ENCODE peak calls at places on chromosomes 3 and 15, in four cellular contexts. L is breast epithelium, F is cardiac fibroblast, X is body of pancreas. C is an unnamed sample.

GRCh38 chr15:33994005-33994615 is 25.8 kb downstream of the CHRM5 start:
- DNase-seq in L (no peak), F (peak), X (no peak), C (no peak)

GRCh38 chr3:24470277-24470676 is 24.4 kb downstream of the THRB start:
- DNase-seq in L (no peak), F (no peak), X (no peak), C (no peak)

GRCh38 chr3:129627350-129628168 is 21.1 kb upstream of the PLXND1 start:
- DNase-seq in L (no peak), F (peak), X (peak), C (peak)

GRCh38 chr3:13372126-13372525 is 48.0 kb downstream of the NUP210 start:
- DNase-seq in L (no peak), F (no peak), X (no peak), C (no peak)

GRCh38 chr3:102054543-102054942 is 205.2 kb downstream of the NFKBIZ start:
- DNase-seq in L (no peak), F (no peak), X (no peak), C (no peak)

GRCh38 chr15:38538328-38539007 is 26.1 kb downstream of the RASGRP1 start:
- DNase-seq in L (no peak), F (no peak), X (no peak), C (no peak)

GRCh38 chr3:7190094-7190493 is 329.2 kb downstream of the GRM7 start:
- DNase-seq in L (no peak), F (peak), X (no peak), C (no peak)

GRCh38 chr3:97689962-97690361 is 74.6 kb upstream of the ARL6 start:
- DNase-seq in L (no peak), F (no peak), X (no peak), C (no peak)

GRCh38 chr15:62649793-62650420 is 392.6 kb upstream of the TPM1 start:
- DNase-seq in L (no peak), F (peak), X (no peak), C (peak)

GRCh38 chr15:58568157-58568571 is 136.4 kb downstream of the LIPC start:
- DNase-seq in L (no peak), F (no peak), X (peak), C (no peak)

GRCh38 chr3:98805571-98805970 is 42.4 kb downstream of the ST3GAL6 start:
- DNase-seq in L (no peak), F (no peak), X (no peak), C (no peak)

GRCh38 chr3:15646924-15647511 is 45.5 kb downstream of the BTD start:
- DNase-seq in L (peak), F (peak), X (peak), C (peak)

GRCh38 chr15:33662014-33662413 is 306.3 kb upstream of the CHRM5 start:
- DNase-seq in L (no peak), F (no peak), X (no peak), C (no peak)

GRCh38 chr3:42819351-42819965 is 10.2 kb downstream of the ACKR2 start:
- DNase-seq in L (no peak), F (no peak), X (peak), C (no peak)

GRCh38 chr3:124318014-124318413 is 326.1 kb upstream of the ROPN1 start:
- DNase-seq in L (no peak), F (no peak), X (no peak), C (no peak)

GRCh38 chr3:157499342-157499963 is 3.8 kb downstream of the VEPH1 start:
- DNase-seq in L (peak), F (peak), X (peak), C (no peak)

GRCh38 chr15:84826369-84826823 is 9.2 kb downstream of the ALPK3 start:
- DNase-seq in L (no peak), F (peak), X (peak), C (no peak)

GRCh38 chr15:92683511-92683834 is 27.9 kb upstream of the FAM174B start:
- DNase-seq in L (no peak), F (peak), X (peak), C (no peak)

GRCh38 chr3:76638006-76638405 is 401.9 kb upstream of the ROBO2 start:
- DNase-seq in L (no peak), F (no peak), X (no peak), C (no peak)

GRCh38 chr3:51928438-51928837 is 13.3 kb downstream of the RRP9 start:
- DNase-seq in L (no peak), F (no peak), X (no peak), C (no peak)

GRCh38 chr3:136819784-136820640 is 1.1 kb downstream of the SLC35G2 start:
- DNase-seq in L (no peak), F (peak), X (peak), C (peak)

GRCh38 chr3:166127969-166128368 is 290.7 kb upstream of the BCHE start:
- DNase-seq in L (no peak), F (no peak), X (no peak), C (no peak)

GRCh38 chr3:66195347-66195783 is 25.4 kb upstream of the SLC25A26 start:
- DNase-seq in L (no peak), F (peak), X (peak), C (peak)

GRCh38 chr3:123773681-123774431 is 110.3 kb downstream of the MYLK start:
- DNase-seq in L (no peak), F (peak), X (no peak), C (peak)

GRCh38 chr15:90407871-90408317 is 19.9 kb downstream of the IQGAP1 start:
- DNase-seq in L (no peak), F (peak), X (no peak), C (peak)

GRCh38 chr3:16511561-16512434 is 1.7 kb downstream of the RFTN1 start:
- DNase-seq in L (no peak), F (peak), X (peak), C (peak)

GRCh38 chr3:35965908-35966307 is 326.6 kb downstream of the ARPP21 start:
- DNase-seq in L (no peak), F (peak), X (no peak), C (peak)

GRCh38 chr3:100590114-100590839 is 19.1 kb upstream of the ADGRG7 start:
- DNase-seq in L (no peak), F (peak), X (peak), C (peak)

GRCh38 chr15:77983708-77984445 is 93.6 kb downstream of the TBC1D2B start:
- DNase-seq in L (peak), F (no peak), X (no peak), C (no peak)

GRCh38 chr3:31917303-31917903 is 63.7 kb downstream of the OSBPL10 start:
- DNase-seq in L (no peak), F (peak), X (no peak), C (no peak)

GRCh38 chr3:105322570-105323273 is 44.0 kb upstream of the ALCAM start:
- DNase-seq in L (no peak), F (no peak), X (no peak), C (no peak)

GRCh38 chr3:87771338-87772059 is 287.3 kb downstream of the CGGBP1 start:
- DNase-seq in L (no peak), F (peak), X (peak), C (peak)

GRCh38 chr3:46078712-46079400 is 51.6 kb upstream of the XCR1 start:
- DNase-seq in L (peak), F (peak), X (peak), C (peak)
- H3K4me3 ChIP-seq in L (peak), F (no peak), X (no peak), C (no peak)

GRCh38 chr3:17743660-17743995 is 1.2 kb upstream of the TBC1D5 start:
- DNase-seq in L (no peak), F (no peak), X (no peak), C (no peak)
- H3K4me3 ChIP-seq in L (peak), F (no peak), X (no peak), C (no peak)

GRCh38 chr3:185820973-185821758 is 3.7 kb downstream of the IGF2BP2 start:
- DNase-seq in L (no peak), F (peak), X (no peak), C (peak)
- H3K4me3 ChIP-seq in L (no peak), F (peak), X (no peak), C (peak)

DNA sequence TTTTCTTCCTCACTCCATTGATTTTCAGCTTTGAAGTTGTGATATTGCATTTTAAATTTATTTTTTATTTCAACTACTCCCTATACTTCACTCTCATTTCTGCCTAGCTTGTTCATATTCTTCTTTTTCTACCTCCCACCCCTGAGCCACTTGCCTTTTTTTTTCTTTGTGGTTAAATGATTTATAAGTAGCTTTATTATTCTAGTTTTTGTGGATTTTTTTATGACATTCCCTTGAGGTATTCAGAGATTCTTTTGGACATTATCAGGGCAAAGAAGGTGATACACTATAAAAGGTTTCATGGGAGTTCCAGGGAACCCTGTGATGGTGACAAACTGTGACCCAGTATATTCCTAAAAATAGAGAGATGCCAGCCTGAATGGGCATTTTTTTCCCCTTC is 3.3 kb downstream of the C15orf61 start:
- DNase-seq in L (no peak), F (no peak), X (no peak), C (no peak)
- H3K4me3 ChIP-seq in L (no peak), F (no peak), X (no peak), C (no peak)

DNA sequence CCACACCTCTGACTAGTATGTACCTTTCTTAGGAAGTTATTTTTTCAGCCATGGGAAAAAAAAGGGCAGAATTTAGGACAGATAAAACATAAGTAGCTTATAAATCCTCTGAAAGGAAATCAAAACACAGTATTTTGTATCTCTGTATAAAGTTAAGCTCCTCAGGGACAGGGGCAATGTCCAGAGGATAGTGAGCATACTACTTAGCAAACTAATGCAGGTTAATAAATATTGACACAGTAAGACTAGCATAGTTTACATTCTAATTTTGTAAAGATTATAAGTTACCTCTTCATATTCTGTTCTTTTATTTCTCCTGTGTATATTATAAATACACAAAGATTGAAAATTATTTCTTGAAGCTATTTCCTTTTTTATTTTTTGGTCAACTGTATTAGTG is 2.1 kb downstream of the UBE3A start:
- DNase-seq in L (no peak), F (no peak), X (no peak), C (no peak)
- H3K4me3 ChIP-seq in L (peak), F (no peak), X (no peak), C (peak)

GRCh38 chr3:196883361-196883760 is 15.6 kb downstream of the SENP5 start:
- DNase-seq in L (no peak), F (no peak), X (no peak), C (no peak)
- H3K4me3 ChIP-seq in L (no peak), F (no peak), X (no peak), C (no peak)

GRCh38 chr3:126212629-126213375 is 32.4 kb upstream of the ALDH1L1 start:
- DNase-seq in L (no peak), F (peak), X (peak), C (peak)

GRCh38 chr3:126211569-126211968 is 31.2 kb upstream of the ALDH1L1 start:
- DNase-seq in L (no peak), F (no peak), X (no peak), C (no peak)

GRCh38 chr3:126212250-126212628 is 31.9 kb upstream of the ALDH1L1 start:
- DNase-seq in L (no peak), F (no peak), X (no peak), C (no peak)

GRCh38 chr3:126216416-126216815 is 36.0 kb upstream of the ALDH1L1 start:
- DNase-seq in L (no peak), F (peak), X (no peak), C (peak)

GRCh38 chr3:126213376-126214044 is 33.1 kb upstream of the ALDH1L1 start:
- DNase-seq in L (no peak), F (peak), X (no peak), C (no peak)
- H3K4me3 ChIP-seq in L (peak), F (peak), X (no peak), C (peak)

GRCh38 chr15:75905231-75905630 is 1.6 kb downstream of the FBXO22 start:
- DNase-seq in L (no peak), F (no peak), X (no peak), C (no peak)
- H3K4me3 ChIP-seq in L (no peak), F (no peak), X (no peak), C (peak)